ENCODE peak calls at places on chromosome 6, in five cellular contexts. V is uterus, D is heart right ventricle, R is HCT116, E is AG04450. L is an unnamed sample.

GRCh38 chr6:38509713-38510112 is 130.0 kb downstream of the BTBD9 start:
- DNase-seq in D (no peak), V (no peak), E (peak; percentile 53), R (peak; percentile 59), L (no peak)

GRCh38 chr6:19845271-19846046 is 8.3 kb downstream of the ID4 start:
- DNase-seq in V (no peak), E (no peak), D (no peak), R (no peak), L (no peak)

GRCh38 chr6:36350681-36351091 is 14.0 kb upstream of the BNIP5 start:
- DNase-seq in D (no peak), V (peak; percentile 80), E (peak; percentile 39), R (no peak), L (no peak)

GRCh38 chr6:56650191-56650590 is 7.5 kb upstream of the DST start:
- DNase-seq in D (no peak), V (no peak), R (no peak), E (no peak), L (no peak)

GRCh38 chr6:21729431-21729830 is 135.9 kb downstream of the SOX4 start:
- DNase-seq in R (no peak), E (no peak), D (no peak), V (no peak), L (no peak)

GRCh38 chr6:5246141-5246869 is 14.4 kb downstream of the LYRM4 start:
- DNase-seq in D (no peak), V (no peak), E (no peak), R (no peak), L (no peak)

GRCh38 chr6:72238900-72239299 is 352.6 kb downstream of the RIMS1 start:
- DNase-seq in D (no peak), E (no peak), V (no peak), R (no peak), L (no peak)

GRCh38 chr6:36590237-36590636 is 3.9 kb upstream of the SRSF3 start:
- DNase-seq in E (peak; percentile 44), D (no peak), V (peak; percentile 48), R (peak; percentile 35), L (no peak)

GRCh38 chr6:112087916-112088315 is 525 bp downstream of the FAM229B start:
- DNase-seq in R (no peak), E (no peak), V (no peak), D (no peak), L (no peak)

DNA sequence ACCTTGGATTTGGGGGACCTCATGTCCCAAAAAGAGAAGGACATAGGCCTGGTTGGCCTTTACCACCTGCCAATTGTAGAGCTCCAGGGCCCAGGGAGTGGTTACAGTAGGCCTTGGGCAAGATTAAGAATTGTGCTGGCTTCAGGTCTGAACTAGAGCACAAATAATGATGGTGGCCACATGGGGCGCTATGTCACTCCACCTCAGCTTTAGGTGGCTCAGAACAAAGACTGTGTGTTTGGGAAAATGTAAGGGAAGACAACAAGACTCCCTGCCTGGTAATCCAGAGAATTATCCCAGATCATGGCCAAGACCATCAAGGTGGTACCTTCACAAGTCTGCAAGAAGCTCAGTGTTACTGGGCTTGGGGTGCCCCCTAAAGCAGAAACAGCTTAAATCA is 224.9 kb upstream of the OPRM1 start:
- DNase-seq in D (no peak), V (no peak), E (no peak), R (no peak), L (no peak)
- TF ChIP-seq CTCF in D (no peak), V (no peak), E (no peak), R (no peak), L (no peak)

GRCh38 chr6:129889580-129889979 is 28.5 kb upstream of the TMEM244 start:
- DNase-seq in R (no peak), V (no peak), E (peak; percentile 42), D (no peak), L (no peak)

GRCh38 chr6:129886401-129887155 is 25.5 kb upstream of the TMEM244 start:
- DNase-seq in V (no peak), R (no peak), D (no peak), E (no peak), L (no peak)

GRCh38 chr6:129890701-129891100 is 29.6 kb upstream of the TMEM244 start:
- DNase-seq in R (no peak), V (no peak), D (no peak), E (no peak), L (no peak)

GRCh38 chr6:129893513-129894098 is 32.5 kb upstream of the TMEM244 start:
- DNase-seq in V (no peak), E (no peak), R (no peak), D (no peak), L (no peak)

DNA sequence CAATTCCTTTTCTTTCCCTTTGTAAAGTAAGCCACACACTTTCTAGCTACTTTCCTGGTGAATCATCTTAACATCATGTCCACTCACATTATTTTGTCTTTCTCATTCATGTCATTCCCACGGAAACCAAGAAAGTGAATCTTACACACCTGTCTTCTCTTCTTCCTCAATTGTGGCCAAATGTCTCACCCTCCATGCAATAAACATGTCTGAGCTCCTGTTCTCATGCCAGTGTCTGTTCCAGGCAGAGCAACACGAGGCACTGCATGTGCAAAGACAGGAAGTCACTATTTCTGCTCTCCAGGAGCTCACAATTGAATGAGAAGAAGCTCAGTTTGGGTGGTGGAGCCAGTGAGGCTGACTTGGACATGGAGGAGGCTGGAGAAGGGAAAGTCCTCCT is 29.0 kb upstream of the TMEM244 start:
- DNase-seq in E (no peak), R (no peak), V (no peak), D (no peak), L (no peak)
- H3K4me3 ChIP-seq in E (no peak overlapping the region), R (no peak overlapping the region), V (no peak overlapping the region), D (no peak overlapping the region), L (no peak overlapping the region)

DNA sequence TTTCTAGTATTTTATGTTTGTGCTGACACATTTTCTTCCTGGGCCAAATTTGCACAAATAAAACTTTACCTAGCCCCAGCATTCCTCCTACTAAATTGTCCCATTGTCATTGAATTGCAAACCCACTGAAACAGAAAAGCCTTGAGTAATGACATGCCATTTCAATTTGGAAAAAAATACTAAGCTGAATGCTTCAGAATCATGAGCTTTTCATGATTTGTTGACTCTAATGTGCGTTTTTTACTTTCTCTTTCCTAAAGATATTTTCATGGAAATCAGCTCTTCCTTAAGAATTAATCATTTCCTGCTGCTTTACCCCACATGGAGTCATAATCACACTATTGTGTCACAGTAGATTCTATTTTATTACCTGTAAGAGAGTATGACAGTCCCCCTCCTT is 47.4 kb downstream of the TRDN start:
- DNase-seq in V (no peak), R (no peak), E (no peak), D (no peak), L (no peak)
- H3K27ac ChIP-seq in V (no peak overlapping the region), R (no peak overlapping the region), E (no peak overlapping the region), D (no peak overlapping the region), L (no peak overlapping the region)

DNA sequence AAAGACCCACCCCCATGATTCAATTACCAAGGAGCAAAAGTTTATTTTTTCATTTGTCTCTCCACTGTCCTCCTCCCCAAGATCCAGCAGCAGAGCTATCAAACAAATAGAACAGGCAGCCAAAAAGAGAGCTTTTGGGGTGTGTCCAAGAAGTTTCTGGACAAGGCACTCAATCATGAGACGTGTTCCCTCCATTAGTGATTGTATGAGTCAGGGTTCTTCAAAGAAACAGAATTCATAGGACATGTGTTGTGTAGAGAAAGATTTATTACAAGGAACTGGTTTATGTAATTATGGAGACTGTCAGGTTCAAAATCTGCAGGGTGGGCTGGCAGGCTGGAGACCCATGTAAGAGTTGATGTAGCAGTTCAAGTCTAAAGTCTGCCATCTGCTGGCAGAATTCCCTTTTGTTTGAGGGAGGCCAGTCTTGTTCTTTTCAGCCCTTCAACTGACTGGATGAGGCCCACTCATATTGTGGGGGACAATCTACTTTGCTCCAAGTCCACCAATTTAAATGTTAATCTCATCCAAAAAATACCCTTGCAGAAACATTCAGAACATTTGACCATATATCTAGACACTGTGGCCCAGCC is 248.1 kb upstream of the OPRM1 start:
- DNase-seq in D (no peak), V (no peak), R (peak; percentile 15), E (no peak), L (no peak)
- TF ChIP-seq CTCF in D (no peak), V (no peak), R (peak; percentile 8), E (no peak), L (no peak)

GRCh38 chr6:48068326-48069191 is 42.4 kb downstream of the PTCHD4 start:
- DNase-seq in D (peak; percentile 13), R (no peak), V (no peak), E (no peak), L (peak; percentile 53)
- H3K4me3 ChIP-seq in D (peak overlapping the region; percentile 33), R (no peak overlapping the region), V (no peak overlapping the region), E (peak overlapping the region; percentile 42), L (peak overlapping the region; percentile 60)

GRCh38 chr6:106005954-106006353 is 80.2 kb upstream of the PRDM1 start:
- DNase-seq in E (no peak), R (no peak), V (no peak), D (no peak), L (no peak)
- H3K27ac ChIP-seq in E (no peak overlapping the region), R (no peak overlapping the region), V (peak overlapping the region; percentile 47), D (no peak overlapping the region), L (no peak overlapping the region)